ENCODE peak calls at places on chromosomes 4 and X, in five cellular contexts. S, I, W, Y and H are unnamed samples.

GRCh38 chr4:52102587-52102986 is 51.5 kb downstream of the SPATA18 start:
- DNase-seq in I (no peak), W (no peak), Y (peak; percentile 23), S (no peak), H (no peak)

GRCh38 chr4:78799551-78800495 is 23.7 kb downstream of the BMP2K start:
- DNase-seq in Y (no peak), I (no peak), W (no peak), S (no peak), H (no peak)

GRCh38 chr4:184384810-184385557 is 89.4 kb downstream of the IRF2 start:
- DNase-seq in I (no peak), S (peak; percentile 81), Y (peak; percentile 46), W (no peak), H (no peak)

GRCh38 chrX:24629701-24630100 is 17.4 kb downstream of the PCYT1B start:
- DNase-seq in I (no peak), Y (no peak), W (no peak), S (no peak), H (no peak)

GRCh38 chr4:35175894-35176293 is 1068.4 kb downstream of the ARAP2 start:
- DNase-seq in Y (no peak), W (no peak), S (no peak), I (no peak), H (no peak)

GRCh38 chrX:40068048-40068447 is 29.7 kb downstream of the BCOR start:
- DNase-seq in S (no peak), W (no peak), I (no peak), Y (no peak), H (no peak)

GRCh38 chrX:14022019-14022418 is 7.7 kb downstream of the GEMIN8 start:
- DNase-seq in W (no peak), Y (no peak), S (no peak), I (no peak), H (no peak)

GRCh38 chrX:154409222-154409871 is at the start of gene DNASE1L1:
- DNase-seq in I (peak; percentile 91), S (peak; percentile 69), Y (peak; percentile 87), W (peak; percentile 86), H (peak; percentile 81)

GRCh38 chr4:184899261-184900134 is 73.7 kb upstream of the ACSL1 start:
- DNase-seq in S (no peak), Y (peak; percentile 8), I (peak; percentile 26), W (no peak), H (no peak)

GRCh38 chr4:68249434-68249833 is 3.9 kb upstream of the TMPRSS11B start:
- DNase-seq in Y (no peak), W (no peak), I (no peak), S (peak; percentile 26), H (peak; percentile 31)

GRCh38 chr4:174591243-174592021 is 69.1 kb upstream of the HPGD start:
- DNase-seq in S (no peak), W (no peak), I (no peak), Y (no peak), H (peak; percentile 6)

GRCh38 chrX:110786486-110786885 is 9.1 kb downstream of the CHRDL1 start:
- DNase-seq in W (no peak), Y (peak; percentile 68), S (no peak), I (no peak), H (no peak)

GRCh38 chrX:8139713-8140112 is 31.4 kb downstream of the VCX2 start:
- DNase-seq in Y (no peak), I (no peak), S (no peak), W (no peak), H (no peak)

GRCh38 chr4:179804440-179804839 is 2362.2 kb upstream of the AGA start:
- DNase-seq in I (no peak), Y (peak; percentile 13), W (no peak), S (no peak), H (no peak)

GRCh38 chr4:88107406-88108107 is 50.9 kb downstream of the ABCG2 start:
- DNase-seq in W (no peak), I (peak; percentile 40), S (no peak), Y (peak; percentile 9), H (no peak)

GRCh38 chr4:58144721-58145120 is 1034.5 kb upstream of the IGFBP7 start:
- DNase-seq in S (no peak), W (no peak), Y (no peak), I (no peak), H (no peak)

DNA sequence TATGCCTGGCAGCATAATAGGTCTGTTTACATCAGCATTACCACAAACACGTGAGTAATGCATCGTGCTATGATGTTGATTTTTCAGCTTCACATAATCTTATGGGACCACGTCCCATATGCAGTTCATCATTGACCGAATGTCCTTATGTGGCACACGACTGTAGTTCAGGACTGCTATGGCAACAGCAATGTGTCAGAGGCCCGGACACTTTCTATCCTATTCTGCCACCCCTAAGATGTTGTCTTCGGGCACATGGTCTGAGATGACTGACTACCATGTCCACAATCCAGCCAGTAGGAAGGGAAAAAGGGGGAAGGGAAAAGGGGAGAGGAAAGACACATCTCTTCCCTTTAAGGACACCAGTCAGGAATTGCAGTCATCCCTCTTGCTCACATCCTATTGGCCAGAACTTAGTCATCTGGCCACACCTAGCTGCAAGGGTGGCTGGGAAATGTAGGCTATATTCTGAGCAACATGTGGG is 196.0 kb upstream of the RBPJ start:
- DNase-seq in I (no peak), S (no peak), Y (peak; percentile 44), W (no peak), H (no peak)
- TF ChIP-seq CTCF in I (no peak), S (no peak), Y (no peak), W (no peak), H (no peak)

DNA sequence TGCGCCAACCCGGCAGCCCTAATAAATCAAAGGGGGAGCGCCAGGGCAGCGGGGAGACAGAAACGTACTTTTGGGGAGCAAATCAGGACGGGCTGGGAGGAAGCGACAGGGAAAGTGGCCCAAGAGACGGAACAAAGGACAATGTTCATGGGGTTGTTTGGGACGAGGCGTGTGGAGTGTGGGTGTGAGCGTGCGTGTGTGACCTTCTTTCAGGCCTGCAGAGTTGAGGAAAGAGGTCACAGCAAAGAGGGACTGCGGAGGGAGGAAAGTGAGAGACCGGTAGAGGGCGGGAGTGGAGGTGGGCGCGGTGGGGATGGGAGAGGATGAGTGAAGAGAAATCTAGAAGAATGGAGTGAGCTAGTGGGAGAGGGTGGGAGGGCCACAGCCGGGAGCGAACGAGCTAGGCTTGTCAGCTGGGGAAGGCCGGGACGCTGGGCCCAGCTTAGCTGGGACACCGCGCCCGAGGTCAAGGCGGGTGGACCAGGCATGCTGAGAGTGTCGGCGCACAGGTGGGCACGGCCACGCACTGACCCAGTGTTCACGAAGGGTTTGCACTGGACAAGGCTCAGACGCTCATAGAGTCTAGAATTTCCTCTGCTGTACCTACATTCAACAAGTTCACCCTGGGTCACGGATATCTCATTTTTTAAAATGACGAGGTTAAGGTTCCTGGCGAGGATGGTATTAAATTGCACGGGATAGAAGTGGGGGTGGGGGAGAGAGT is 14.7 kb upstream of the PITX2 start:
- DNase-seq in I (no peak), S (no peak), W (no peak), Y (no peak), H (no peak)
- TF ChIP-seq CTCF in I (no peak), S (no peak), W (no peak), Y (no peak), H (no peak)

GRCh38 chr4:152382057-152382785 is 153.7 kb downstream of the FBXW7 start:
- DNase-seq in Y (peak; percentile 21), I (no peak), S (no peak), W (no peak), H (no peak)

GRCh38 chr4:152389359-152389758 is 146.5 kb downstream of the FBXW7 start:
- DNase-seq in S (no peak), Y (no peak), W (no peak), I (no peak), H (no peak)

GRCh38 chr4:152390216-152390615 is 145.7 kb downstream of the FBXW7 start:
- DNase-seq in Y (no peak), W (no peak), I (no peak), S (no peak), H (no peak)

GRCh38 chr4:152380919-152381318 is 155.0 kb downstream of the FBXW7 start:
- DNase-seq in S (no peak), W (no peak), I (no peak), Y (no peak), H (no peak)

DNA sequence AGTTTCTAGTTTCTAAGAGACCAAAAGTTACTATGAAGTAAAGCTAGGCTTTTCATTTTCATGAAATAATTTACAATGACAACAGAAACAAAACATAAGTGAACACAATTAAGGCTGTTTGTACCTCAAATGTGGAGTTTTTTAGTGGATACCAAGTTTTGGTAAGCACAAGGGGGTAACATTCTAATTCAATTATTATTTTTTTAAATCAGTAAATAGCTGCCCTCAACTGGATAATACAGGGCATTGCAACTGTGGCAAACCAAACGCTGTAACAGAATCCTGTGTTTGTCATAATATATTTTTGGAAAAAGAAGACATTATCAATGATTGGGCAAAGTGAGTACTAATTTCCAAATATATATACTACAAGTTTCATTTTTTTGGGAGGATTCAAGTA is 150.3 kb downstream of the FBXW7 start:
- DNase-seq in W (no peak), I (no peak), S (no peak), Y (peak; percentile 31), H (no peak)
- TF ChIP-seq CTCF in W (peak; percentile 45), I (no peak), S (peak; percentile 43), Y (peak; percentile 59), H (no peak)

DNA sequence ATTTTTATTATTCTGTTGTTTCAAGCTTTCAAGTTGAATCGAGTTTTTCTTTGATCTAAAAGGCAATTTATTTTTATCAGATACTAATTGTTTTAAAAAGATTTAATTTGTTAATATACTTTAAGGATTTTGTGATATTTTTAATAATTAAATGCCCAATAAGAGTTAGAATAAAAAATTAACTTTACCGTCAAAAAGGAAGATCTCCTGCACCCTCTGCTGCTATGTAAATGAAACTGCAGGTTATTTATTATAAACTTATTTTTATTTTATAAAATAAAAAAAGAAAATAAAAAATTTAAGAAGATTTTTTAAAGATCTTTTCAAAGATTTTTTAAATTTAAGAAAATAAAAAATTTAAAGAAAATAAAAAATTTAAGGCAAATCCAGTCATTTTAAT is 166.1 kb downstream of the CCSER1 start:
- DNase-seq in S (no peak), W (no peak), I (no peak), Y (peak; percentile 27), H (no peak)
- TF ChIP-seq CTCF in S (peak; percentile 13), W (peak; percentile 29), I (peak; percentile 50), Y (peak; percentile 44), H (no peak)

GRCh38 chr4:146548443-146548842 is 26.7 kb upstream of the SLC10A7 start:
- DNase-seq in S (peak; percentile 48), W (no peak), Y (no peak), I (no peak), H (no peak)

GRCh38 chr4:146550161-146550560 is 28.4 kb upstream of the SLC10A7 start:
- DNase-seq in S (no peak), I (no peak), Y (no peak), W (no peak), H (no peak)

GRCh38 chr4:146545102-146545501 is 23.4 kb upstream of the SLC10A7 start:
- DNase-seq in I (no peak), S (peak; percentile 54), W (no peak), Y (peak; percentile 29), H (peak; percentile 38)
- TF ChIP-seq CTCF in I (no peak), S (peak; percentile 52), W (no peak), Y (peak; percentile 37), H (no peak)